ENCODE peak calls at places on chromosomes 6 and 20, in five cellular contexts. F, S, Y, D and H are unnamed samples.

GRCh38 chr20:36585410-36586125 is 12.2 kb downstream of the TGIF2 start:
- DNase-seq in F (no peak), S (no peak), Y (no peak), D (no peak), H (peak)

GRCh38 chr6:3887150-3887700 is 38.1 kb downstream of the FAM50B start:
- DNase-seq in F (peak), S (peak), Y (no peak), D (no peak), H (no peak)

GRCh38 chr6:75268988-75269354 is 15.6 kb downstream of the TMEM30A start:
- DNase-seq in F (no peak), S (no peak), Y (no peak), D (no peak), H (no peak)

GRCh38 chr20:64071341-64072332 is 7.7 kb downstream of the RGS19 start:
- DNase-seq in F (no peak), S (no peak), Y (no peak), D (no peak), H (no peak)

GRCh38 chr6:144284753-144285547 is at the start of gene UTRN:
- DNase-seq in F (peak), S (peak), Y (no peak), D (no peak), H (peak)

GRCh38 chr6:13535306-13535705 is 39.1 kb upstream of the SIRT5 start:
- DNase-seq in F (no peak), S (no peak), Y (no peak), D (no peak), H (no peak)

GRCh38 chr6:135921176-135921575 is 69.7 kb downstream of the PDE7B start:
- DNase-seq in F (no peak), S (no peak), Y (no peak), D (no peak), H (no peak)

GRCh38 chr20:33370296-33370695 is 31.0 kb downstream of the CDK5RAP1 start:
- DNase-seq in F (no peak), S (no peak), Y (no peak), D (no peak), H (no peak)

GRCh38 chr6:166814386-166814785 is 142.0 kb downstream of the RNASET2 start:
- DNase-seq in F (no peak), S (no peak), Y (no peak), D (no peak), H (no peak)

GRCh38 chr6:125075741-125076481 is 77.7 kb upstream of the TPD52L1 start:
- DNase-seq in F (no peak), S (no peak), Y (no peak), D (no peak), H (no peak)

GRCh38 chr6:130411481-130411880 is 45.7 kb downstream of the TMEM200A start:
- DNase-seq in F (no peak), S (no peak), Y (no peak), D (no peak), H (no peak)

GRCh38 chr20:8627386-8628030 is 441.4 kb upstream of the PLCB4 start:
- DNase-seq in F (no peak), S (peak), Y (no peak), D (no peak), H (no peak)

GRCh38 chr6:39568896-39569295 is 156.3 kb downstream of the KIF6 start:
- DNase-seq in F (peak), S (peak), Y (no peak), D (no peak), H (no peak)

GRCh38 chr6:1735239-1735803 is 125.6 kb downstream of the FOXC1 start:
- DNase-seq in F (no peak), S (no peak), Y (no peak), D (no peak), H (no peak)

GRCh38 chr6:163349001-163349680 is 65.4 kb upstream of the QKI start:
- DNase-seq in F (no peak), S (no peak), Y (no peak), D (no peak), H (no peak)

GRCh38 chr6:63636516-63636968 is 940 bp downstream of the PHF3 start:
- DNase-seq in F (peak), S (peak), Y (peak), D (peak), H (peak)

GRCh38 chr6:63525186-63525878 is 46.9 kb upstream of the LOC128125822 start:
- DNase-seq in F (no peak), S (no peak), Y (no peak), D (no peak), H (no peak)

GRCh38 chr6:98469146-98469545 is 365.2 kb upstream of the POU3F2 start:
- DNase-seq in F (no peak), S (no peak), Y (no peak), D (no peak), H (no peak)

GRCh38 chr6:127404594-127405178 is 54.5 kb downstream of the KIAA0408 start:
- DNase-seq in F (no peak), S (no peak), Y (no peak), D (no peak), H (no peak)

GRCh38 chr20:48094944-48095343 is 309.7 kb upstream of the SULF2 start:
- DNase-seq in F (no peak), S (no peak), Y (no peak), D (no peak), H (no peak)

GRCh38 chr20:47680804-47681529 is 104.3 kb downstream of the SULF2 start:
- DNase-seq in F (no peak), S (peak), Y (no peak), D (no peak), H (no peak)

GRCh38 chr20:45506927-45507820 is 8.2 kb downstream of the SPINT3 start:
- DNase-seq in F (no peak), S (no peak), Y (no peak), D (no peak), H (no peak)

GRCh38 chr20:54013397-54013941 is 56.9 kb downstream of the BCAS1 start:
- DNase-seq in F (no peak), S (no peak), Y (no peak), D (no peak), H (no peak)

GRCh38 chr20:51631011-51631950 is 88.8 kb upstream of the NFATC2 start:
- DNase-seq in F (peak), S (peak), Y (no peak), D (no peak), H (no peak)

GRCh38 chr20:63025534-63026331 is 19.0 kb upstream of the BHLHE23 start:
- DNase-seq in F (peak), S (peak), Y (no peak), D (no peak), H (peak)

GRCh38 chr20:5041433-5041832 is 40.1 kb upstream of the SLC23A2 start:
- DNase-seq in F (no peak), S (peak), Y (no peak), D (no peak), H (peak)

GRCh38 chr6:158730175-158730907 is 80.5 kb downstream of the SYTL3 start:
- DNase-seq in F (no peak), S (no peak), Y (no peak), D (no peak), H (no peak)

GRCh38 chr6:63440057-63440456 is 120.3 kb upstream of the LGSN start:
- DNase-seq in F (no peak), S (no peak), Y (no peak), D (peak), H (no peak)

GRCh38 chr6:160331753-160332152 is 16.4 kb upstream of the SLC22A3 start:
- DNase-seq in F (no peak), S (no peak), Y (no peak), D (no peak), H (no peak)

GRCh38 chr20:6665161-6665560 is 102.3 kb upstream of the BMP2 start:
- DNase-seq in F (peak), S (no peak), Y (no peak), D (no peak), H (no peak)

GRCh38 chr20:17129089-17129488 is 97.8 kb upstream of the PCSK2 start:
- DNase-seq in F (no peak), S (no peak), Y (no peak), D (no peak), H (no peak)

GRCh38 chr6:16712931-16713484 is 48.3 kb downstream of the ATXN1 start:
- DNase-seq in F (peak), S (peak), Y (peak), D (no peak), H (peak)